ENCODE peak calls at places on chromosomes 6 and 20, in eight cellular contexts. L is RPMI7951, F is AG08395, A is cardiac fibroblast, Q is glutamatergic neuron, P is choroid plexus epithelial cell, R is HS-5, M is NCI-H1436. J is an unnamed sample.

GRCh38 chr20:59147197-59147596 is 16.4 kb upstream of the ZNF831 start:
- DNase-seq in L (no peak), F (no peak), A (no peak), Q (no peak), P (no peak), R (no peak), M (no peak), J (no peak)

GRCh38 chr20:50695144-50695872 is 4.0 kb upstream of the RIPOR3 start:
- DNase-seq in L (peak), F (no peak), A (no peak), Q (no peak), P (no peak), R (no peak), M (no peak), J (no peak)

GRCh38 chr6:139108378-139108777 is 26.5 kb upstream of the HECA start:
- DNase-seq in L (no peak), F (no peak), A (no peak), Q (no peak), P (no peak), R (no peak), M (no peak), J (no peak)

GRCh38 chr6:150394053-150394875 is 25.5 kb downstream of the IYD start:
- DNase-seq in L (no peak), F (no peak), A (no peak), Q (no peak), P (no peak), R (no peak), M (no peak), J (no peak)

GRCh38 chr6:105428342-105428957 is 25.6 kb upstream of the PREP start:
- DNase-seq in L (peak), F (peak), A (peak), Q (no peak), P (peak), R (peak), M (no peak), J (no peak)

GRCh38 chr6:10407674-10408054 is 7.2 kb downstream of the TFAP2A start:
- DNase-seq in L (no peak), F (no peak), A (no peak), Q (no peak), P (no peak), R (no peak), M (no peak), J (no peak)

GRCh38 chr6:84466521-84466920 is 239.1 kb upstream of the CEP162 start:
- DNase-seq in L (peak), F (peak), A (peak), Q (no peak), P (peak), R (no peak), M (no peak), J (no peak)

GRCh38 chr6:44073612-44074382 is 53.5 kb downstream of the MRPL14 start:
- DNase-seq in L (peak), F (no peak), A (no peak), Q (no peak), P (no peak), R (no peak), M (no peak), J (no peak)

GRCh38 chr6:158149641-158150040 is 18.4 kb downstream of the SERAC1 start:
- DNase-seq in L (peak), F (peak), A (peak), Q (no peak), P (peak), R (peak), M (no peak), J (no peak)

GRCh38 chr20:51931321-51931720 is 129.0 kb upstream of the SALL4 start:
- DNase-seq in L (no peak), F (no peak), A (no peak), Q (no peak), P (no peak), R (no peak), M (no peak), J (no peak)

GRCh38 chr6:10441004-10441654 is 26.3 kb upstream of the TFAP2A start:
- DNase-seq in L (peak), F (peak), A (peak), Q (no peak), P (peak), R (peak), M (no peak), J (no peak)

J was measured in GM10248.